ENCODE peak calls at places on chromosomes 3 and 15, in nine cellular contexts. X is adrenal gland, B is type B pancreatic cell, U is fibroblast of lung, K is lower leg skin, V is AG04450, J is body of pancreas, Q is kidney epithelial cell, D is endothelial cell. A is an unnamed sample.

GRCh38 chr3:2154596-2154995 is 55.9 kb downstream of the CNTN4 start:
- DNase-seq in X (no peak), B (no peak), U (no peak), K (no peak), V (no peak), J (no peak), Q (no peak), D (no peak), A (no peak)

GRCh38 chr15:73633991-73634495 is 854 bp upstream of the NPTN start:
- DNase-seq in X (no peak), B (no peak), U (peak), K (peak), V (peak), J (no peak), Q (peak), D (peak), A (peak)

GRCh38 chr15:87269566-87269965 is 987.0 kb downstream of the NTRK3 start:
- DNase-seq in X (no peak), B (no peak), U (no peak), K (no peak), V (no peak), J (no peak), Q (peak), D (no peak), A (peak)

GRCh38 chr3:158269896-158270295 is 160.0 kb downstream of the RSRC1 start:
- DNase-seq in X (no peak), B (no peak), U (no peak), K (no peak), V (no peak), J (no peak), Q (no peak), D (no peak), A (no peak)

GRCh38 chr3:31733234-31733667 is 200.5 kb downstream of the STT3B start:
- DNase-seq in X (peak), B (no peak), U (no peak), K (no peak), V (no peak), J (peak), Q (no peak), D (no peak), A (no peak)

GRCh38 chr3:158103131-158103955 is 2.9 kb downstream of the SHOX2 start:
- DNase-seq in X (no peak), B (no peak), U (no peak), K (no peak), V (no peak), J (no peak), Q (no peak), D (peak), A (peak)

GRCh38 chr3:100184960-100185566 is 70.8 kb upstream of the FILIP1L start:
- DNase-seq in X (no peak), B (no peak), U (peak), K (no peak), V (no peak), J (no peak), Q (no peak), D (no peak), A (peak)

GRCh38 chr15:47974724-47975123 is 146.1 kb upstream of the SLC24A5 start:
- DNase-seq in X (no peak), B (no peak), U (no peak), K (no peak), V (no peak), J (no peak), Q (no peak), D (no peak), A (no peak)

GRCh38 chr3:64351713-64352595 is 126.7 kb upstream of the PRICKLE2 start:
- DNase-seq in X (peak), B (no peak), U (no peak), K (no peak), V (no peak), J (peak), Q (no peak), D (no peak), A (peak)

GRCh38 chr15:45429974-45430792 is 51.8 kb upstream of the GATM start:
- DNase-seq in X (peak), B (peak), U (peak), K (peak), V (peak), J (peak), Q (no peak), D (peak), A (peak)

GRCh38 chr15:82108489-82109078 is 62.8 kb upstream of the MEX3B start:
- DNase-seq in X (peak), B (no peak), U (peak), K (peak), V (no peak), J (peak), Q (no peak), D (peak), A (peak)

GRCh38 chr3:40258064-40258463 is 51.4 kb upstream of the EIF1B start:
- DNase-seq in X (no peak), B (no peak), U (no peak), K (no peak), V (no peak), J (no peak), Q (no peak), D (no peak), A (no peak)

GRCh38 chr3:177228601-177229190 is 31.4 kb upstream of the TBL1XR1 start:
- DNase-seq in X (no peak), B (no peak), U (no peak), K (no peak), V (no peak), J (no peak), Q (no peak), D (no peak), A (no peak)

GRCh38 chr15:32840481-32841245 is 122.9 kb downstream of the GREM1 start:
- DNase-seq in X (no peak), B (no peak), U (peak), K (no peak), V (no peak), J (peak), Q (no peak), D (no peak), A (peak)

GRCh38 chr3:52198643-52199608 is 966 bp downstream of the ALAS1 start:
- DNase-seq in X (no peak), B (no peak), U (no peak), K (no peak), V (no peak), J (no peak), Q (no peak), D (no peak), A (no peak)

GRCh38 chr3:4418156-4418555 is 48.9 kb downstream of the SUMF1 start:
- DNase-seq in X (no peak), B (no peak), U (peak), K (no peak), V (no peak), J (no peak), Q (no peak), D (no peak), A (no peak)

GRCh38 chr3:49131040-49131439 is 1.8 kb downstream of the LAMB2 start:
- DNase-seq in X (no peak), B (no peak), U (no peak), K (no peak), V (no peak), J (no peak), Q (no peak), D (no peak), A (no peak)

GRCh38 chr3:96331341-96331740 is 483.1 kb upstream of the EPHA6 start:
- DNase-seq in X (no peak), B (no peak), U (no peak), K (no peak), V (no peak), J (no peak), Q (no peak), D (no peak), A (no peak)

GRCh38 chr15:73983211-73983727 is 8.8 kb downstream of the STOML1 start:
- DNase-seq in X (peak), B (no peak), U (peak), K (no peak), V (peak), J (no peak), Q (no peak), D (no peak), A (peak)

GRCh38 chr3:51391566-51392300 is 648 bp downstream of the RBM15B start:
- DNase-seq in X (peak), B (no peak), U (peak), K (no peak), V (no peak), J (peak), Q (no peak), D (peak), A (peak)

GRCh38 chr3:138850151-138850550 is 15.4 kb upstream of the PIK3CB start:
- DNase-seq in X (no peak), B (no peak), U (peak), K (no peak), V (no peak), J (peak), Q (no peak), D (no peak), A (no peak)

GRCh38 chr15:66698318-66698961 is 3.6 kb upstream of the SMAD6 start:
- DNase-seq in X (peak), B (no peak), U (peak), K (no peak), V (no peak), J (peak), Q (no peak), D (peak), A (peak)

GRCh38 chr15:73341886-73342600 is 26.7 kb downstream of the HCN4 start:
- DNase-seq in X (no peak), B (no peak), U (no peak), K (no peak), V (no peak), J (no peak), Q (no peak), D (no peak), A (no peak)

GRCh38 chr15:31100738-31101137 is 787 bp downstream of the TRPM1 start:
- DNase-seq in X (no peak), B (no peak), U (no peak), K (no peak), V (no peak), J (no peak), Q (no peak), D (no peak), A (no peak)

GRCh38 chr15:82680200-82681102 is 29.2 kb downstream of the AP3B2 start:
- DNase-seq in X (peak), B (peak), U (no peak), K (no peak), V (no peak), J (peak), Q (no peak), D (peak), A (no peak)

GRCh38 chr3:160159346-160159745 is 65.9 kb upstream of the C3orf80 start:
- DNase-seq in X (no peak), B (no peak), U (no peak), K (no peak), V (no peak), J (no peak), Q (no peak), D (no peak), A (no peak)

GRCh38 chr15:37015476-37015875 is 84.9 kb downstream of the MEIS2 start:
- DNase-seq in X (no peak), B (no peak), U (no peak), K (no peak), V (no peak), J (no peak), Q (no peak), D (no peak), A (no peak)

GRCh38 chr3:146131616-146132410 is 29.2 kb downstream of the PLOD2 start:
- DNase-seq in X (no peak), B (no peak), U (peak), K (no peak), V (peak), J (no peak), Q (peak), D (no peak), A (peak)

GRCh38 chr3:146092230-146092629 is 68.8 kb downstream of the PLOD2 start:
- DNase-seq in X (peak), B (no peak), U (no peak), K (no peak), V (no peak), J (no peak), Q (peak), D (no peak), A (no peak)

GRCh38 chr15:22919171-22919570 is 61.0 kb downstream of the CYFIP1 start:
- DNase-seq in X (no peak), B (no peak), U (no peak), K (no peak), V (no peak), J (no peak), Q (no peak), D (no peak), A (no peak)

GRCh38 chr3:69086133-69086722 is 1.5 kb downstream of the ARL6IP5 start:
- DNase-seq in X (peak), B (no peak), U (peak), K (peak), V (peak), J (peak), Q (peak), D (no peak), A (peak)

GRCh38 chr15:60423540-60423939 is 25.8 kb upstream of the ANXA2 start:
- DNase-seq in X (no peak), B (no peak), U (peak), K (no peak), V (peak), J (no peak), Q (peak), D (peak), A (peak)

GRCh38 chr3:141257971-141258370 is 26.3 kb downstream of the PXYLP1 start:
- DNase-seq in X (no peak), B (no peak), U (no peak), K (no peak), V (no peak), J (no peak), Q (no peak), D (no peak), A (no peak)

DNA sequence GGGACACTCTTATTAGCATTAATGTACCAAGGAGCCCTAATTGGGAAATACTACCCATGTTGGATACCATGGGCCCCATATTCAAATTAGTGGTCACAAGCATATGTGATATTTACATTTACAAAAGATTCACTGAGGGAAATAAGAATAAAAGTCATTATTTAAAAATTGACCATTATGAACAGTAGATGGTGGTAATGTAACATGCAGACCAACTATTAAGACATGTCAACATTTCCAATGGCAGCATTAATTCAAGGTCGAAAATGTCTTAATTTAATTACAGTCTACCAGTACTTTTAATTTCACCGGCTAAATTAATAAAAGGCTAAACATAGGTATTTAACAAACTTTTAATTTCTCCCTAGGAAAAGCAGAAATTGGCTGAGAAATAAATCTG is 26.3 kb downstream of the NEK11 start:
- DNase-seq in X (no peak), B (no peak), U (peak), K (no peak), V (no peak), J (no peak), Q (no peak), D (no peak), A (peak)
- TF ChIP-seq CTCF in X (peak), B (peak), U (no peak), K (no peak), V (peak), J (peak), Q (peak), D (no peak), A (peak)

DNA sequence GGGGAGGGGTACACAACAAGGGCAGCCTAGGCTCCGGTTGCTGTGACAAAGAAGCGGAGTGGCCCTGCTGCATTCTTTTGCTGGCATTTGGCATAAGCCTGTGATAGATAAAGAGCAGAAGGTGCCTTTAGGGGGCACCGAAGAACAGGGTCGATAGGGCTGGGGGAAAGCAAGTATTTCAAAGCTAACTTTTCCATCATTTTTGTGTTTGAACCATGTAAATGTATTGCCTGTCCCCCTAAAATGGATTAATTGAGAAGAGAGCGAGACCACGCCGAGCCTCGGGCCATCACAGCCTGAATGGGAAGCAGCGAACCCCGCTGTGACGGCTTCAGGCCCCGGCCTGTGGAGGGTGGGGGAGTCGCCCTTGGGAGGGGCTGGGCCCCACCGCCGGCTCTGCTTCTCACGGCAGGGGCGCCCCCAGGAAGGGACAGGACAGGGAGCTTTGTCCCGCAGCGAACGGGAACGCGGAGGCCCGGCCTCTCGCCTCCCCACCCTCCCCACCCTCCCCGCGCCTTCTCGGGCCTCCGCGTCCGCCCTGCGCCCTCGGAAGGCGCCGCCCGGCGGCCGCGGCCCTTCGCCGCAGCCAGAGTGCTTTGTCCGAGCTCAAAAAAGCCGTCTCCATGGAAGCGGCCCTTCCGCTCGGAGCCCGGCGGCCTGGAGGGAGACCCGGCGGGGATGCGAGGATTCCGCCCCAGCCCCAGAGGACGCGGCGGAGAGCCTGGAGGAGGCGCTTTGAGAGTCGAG is 32.4 kb upstream of the ALDH1L1 start:
- DNase-seq in X (peak), B (peak), U (peak), K (no peak), V (no peak), J (peak), Q (no peak), D (peak), A (peak)
- TF ChIP-seq CTCF in X (peak), B (peak), U (peak), K (no peak), V (peak), J (peak), Q (peak), D (no peak), A (no peak)

GRCh38 chr3:186002884-186003472 is 65.2 kb upstream of the TRA2B start:
- DNase-seq in X (no peak), B (no peak), U (peak), K (no peak), V (no peak), J (peak), Q (no peak), D (no peak), A (peak)
- TF ChIP-seq CTCF in X (peak), B (peak), U (peak), K (no peak), V (peak), J (peak), Q (no peak), D (no peak), A (peak)

GRCh38 chr3:129636082-129636481 is 29.6 kb upstream of the PLXND1 start:
- DNase-seq in X (no peak), B (no peak), U (no peak), K (no peak), V (no peak), J (no peak), Q (no peak), D (no peak), A (no peak)

GRCh38 chr3:129632977-129633376 is 26.5 kb upstream of the PLXND1 start:
- DNase-seq in X (no peak), B (no peak), U (no peak), K (no peak), V (no peak), J (no peak), Q (no peak), D (no peak), A (no peak)

GRCh38 chr3:129632056-129632455 is 25.6 kb upstream of the PLXND1 start:
- DNase-seq in X (no peak), B (no peak), U (no peak), K (no peak), V (no peak), J (no peak), Q (no peak), D (no peak), A (no peak)

GRCh38 chr3:129632556-129632955 is 26.1 kb upstream of the PLXND1 start:
- DNase-seq in X (no peak), B (no peak), U (no peak), K (no peak), V (no peak), J (no peak), Q (no peak), D (no peak), A (no peak)

DNA sequence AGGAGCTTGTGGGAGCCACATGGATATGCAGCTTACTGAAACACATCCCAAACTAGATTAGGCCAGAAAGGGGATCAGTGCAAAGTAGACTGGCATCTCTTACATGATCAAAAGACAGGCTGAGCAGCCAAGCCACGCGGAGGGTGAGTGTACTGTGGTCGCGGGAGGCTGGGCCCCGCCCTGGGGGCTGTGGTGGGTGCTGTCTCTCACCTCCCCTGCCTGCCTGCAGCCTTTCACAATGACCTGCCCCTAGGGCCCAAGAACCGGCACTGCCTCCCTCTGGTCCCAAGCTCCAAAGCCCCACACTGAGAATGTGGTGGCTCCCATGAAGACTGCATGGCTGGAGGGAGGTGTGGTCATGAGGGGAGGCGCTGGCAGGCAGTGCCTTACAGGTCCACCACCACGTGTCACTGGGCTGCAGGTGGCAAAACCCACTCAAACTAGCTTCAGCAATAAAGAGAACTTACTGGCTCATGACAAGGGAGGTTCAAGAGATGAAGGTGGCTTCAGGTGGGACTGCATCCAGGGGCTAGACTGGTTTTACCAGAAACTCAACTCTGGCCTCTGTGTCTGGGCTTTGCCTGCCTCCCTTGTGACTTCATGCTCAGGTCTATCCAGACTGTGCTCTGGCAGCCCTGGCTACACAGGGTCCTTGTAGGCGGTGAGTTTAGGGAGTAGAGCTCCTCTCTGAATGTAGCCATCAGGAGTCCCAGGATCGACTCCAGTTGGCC is 27.4 kb upstream of the PLXND1 start:
- DNase-seq in X (no peak), B (no peak), U (no peak), K (no peak), V (no peak), J (no peak), Q (no peak), D (no peak), A (no peak)
- TF ChIP-seq CTCF in X (no peak), B (no peak), U (no peak), K (no peak), V (no peak), J (no peak), Q (no peak), D (no peak), A (no peak)

GRCh38 chr15:65085990-65086679 is 9.6 kb downstream of the KBTBD13 start:
- DNase-seq in X (no peak), B (no peak), U (no peak), K (no peak), V (no peak), J (peak), Q (no peak), D (peak), A (no peak)
- TF ChIP-seq CTCF in X (peak), B (peak), U (peak), K (no peak), V (peak), J (peak), Q (peak), D (peak), A (peak)

GRCh38 chr15:70859322-70859908 is 5.5 kb upstream of the LARP6 start:
- DNase-seq in X (no peak), B (no peak), U (no peak), K (no peak), V (no peak), J (no peak), Q (no peak), D (no peak), A (no peak)
- TF ChIP-seq CTCF in X (no peak), B (no peak), U (no peak), K (no peak), V (no peak), J (no peak), Q (no peak), D (no peak), A (no peak)

GRCh38 chr3:101848754-101849713 is at the start of gene NFKBIZ:
- DNase-seq in X (peak), B (peak), U (peak), K (peak), V (peak), J (peak), Q (peak), D (peak), A (peak)
- TF ChIP-seq CTCF in X (no peak), B (no peak), U (no peak), K (no peak), V (no peak), J (no peak), Q (no peak), D (no peak), A (no peak)

GRCh38 chr3:154780263-154780662 is 299.9 kb upstream of the MME start:
- DNase-seq in X (no peak), B (no peak), U (no peak), K (no peak), V (no peak), J (no peak), Q (no peak), D (no peak), A (no peak)

GRCh38 chr3:154782151-154782550 is 298.0 kb upstream of the MME start:
- DNase-seq in X (no peak), B (no peak), U (peak), K (no peak), V (no peak), J (no peak), Q (no peak), D (no peak), A (no peak)

GRCh38 chr3:154783053-154784037 is 296.8 kb upstream of the MME start:
- DNase-seq in X (no peak), B (no peak), U (peak), K (peak), V (no peak), J (peak), Q (no peak), D (no peak), A (no peak)

GRCh38 chr3:154779571-154779970 is 300.5 kb upstream of the MME start:
- DNase-seq in X (no peak), B (no peak), U (peak), K (no peak), V (peak), J (peak), Q (no peak), D (no peak), A (peak)

GRCh38 chr3:154781595-154781994 is 298.5 kb upstream of the MME start:
- DNase-seq in X (no peak), B (no peak), U (no peak), K (no peak), V (no peak), J (no peak), Q (no peak), D (no peak), A (no peak)
- TF ChIP-seq CTCF in X (no peak), B (no peak), U (no peak), K (no peak), V (peak), J (no peak), Q (no peak), D (no peak), A (peak)

A was measured in AG10803.